ENCODE peak calls at places on chromosomes 3 and 15, in five cellular contexts. C, T, P, V and Y are unnamed samples.

GRCh38 chr3:21502631-21503030 is 248.4 kb downstream of the ZNF385D start:
- DNase-seq in T (no peak), V (no peak), C (no peak), P (no peak), Y (no peak)

GRCh38 chr15:75231836-75232235 is 26.3 kb upstream of the GOLGA6C start:
- DNase-seq in V (no peak), P (no peak), C (no peak), T (no peak), Y (no peak)

GRCh38 chr3:141237701-141238521 is 6.3 kb downstream of the PXYLP1 start:
- DNase-seq in T (no peak), V (peak; percentile 38), C (no peak), P (no peak), Y (peak; percentile 36)

GRCh38 chr15:22239806-22240180 is 159.5 kb downstream of the OR4M2 start:
- DNase-seq in V (no peak), C (no peak), P (no peak), T (no peak), Y (no peak)

GRCh38 chr3:5282703-5283102 is 95.2 kb downstream of the EDEM1 start:
- DNase-seq in C (no peak), P (no peak), T (no peak), V (no peak), Y (no peak)

GRCh38 chr3:65953301-65953812 is 85.4 kb downstream of the MAGI1 start:
- DNase-seq in P (no peak), T (no peak), C (no peak), V (no peak), Y (no peak)

GRCh38 chr3:169627073-169627472 is 36.4 kb downstream of the MECOM start:
- DNase-seq in C (no peak), V (no peak), T (no peak), P (no peak), Y (no peak)

GRCh38 chr15:69593981-69594966 is 141.7 kb downstream of the RPLP1 start:
- DNase-seq in P (no peak), V (peak; percentile 56), C (peak; percentile 89), T (peak; percentile 79), Y (no peak)